ENCODE peak calls at places on chromosomes 13 and 19, in six cellular contexts. B, X, Z, Y, G and F are unnamed samples.

GRCh38 chr13:51874651-51875050 is 12.9 kb downstream of the CCDC70 start:
- DNase-seq in X (no peak), B (no peak), G (no peak), Z (no peak), Y (no peak), F (no peak)

GRCh38 chr19:23440791-23441190 is 45.5 kb upstream of the ZNF91 start:
- DNase-seq in Y (no peak), G (no peak), B (peak), X (peak), Z (no peak), F (no peak)

GRCh38 chr13:48808689-48809088 is 155.0 kb downstream of the CYSLTR2 start:
- DNase-seq in X (peak), Y (no peak), G (peak), Z (no peak), B (no peak), F (no peak)

GRCh38 chr19:14023404-14024235 is 4.3 kb upstream of the RLN3 start:
- DNase-seq in X (peak), B (peak), Y (no peak), Z (peak), G (peak), F (no peak)

GRCh38 chr13:102642475-102642874 is 45.7 kb downstream of the TPP2 start:
- DNase-seq in Z (no peak), Y (no peak), B (no peak), G (no peak), X (no peak), F (no peak)

GRCh38 chr13:39765801-39766463 is 110.5 kb downstream of the COG6 start:
- DNase-seq in X (no peak), G (no peak), Y (no peak), Z (no peak), B (peak), F (no peak)

GRCh38 chr13:69616398-69616797 is 491.2 kb upstream of the ATXN8OS start:
- DNase-seq in B (no peak), X (no peak), G (no peak), Z (no peak), Y (no peak), F (no peak)

GRCh38 chr13:108463365-108463764 is 166.0 kb upstream of the MYO16 start:
- DNase-seq in Y (peak), B (no peak), G (no peak), X (no peak), Z (no peak), F (no peak)

GRCh38 chr19:35905178-35905727 is 2.8 kb downstream of the TYROBP start:
- DNase-seq in X (no peak), Z (no peak), Y (no peak), G (no peak), B (no peak), F (no peak)

GRCh38 chr13:51682691-51683090 is 98.4 kb downstream of the WDFY2 start:
- DNase-seq in G (no peak), Y (no peak), Z (no peak), X (no peak), B (no peak), F (no peak)

GRCh38 chr13:92377396-92377795 is 849.2 kb upstream of the GPC6 start:
- DNase-seq in G (no peak), Z (no peak), X (no peak), B (no peak), Y (no peak), F (no peak)

DNA sequence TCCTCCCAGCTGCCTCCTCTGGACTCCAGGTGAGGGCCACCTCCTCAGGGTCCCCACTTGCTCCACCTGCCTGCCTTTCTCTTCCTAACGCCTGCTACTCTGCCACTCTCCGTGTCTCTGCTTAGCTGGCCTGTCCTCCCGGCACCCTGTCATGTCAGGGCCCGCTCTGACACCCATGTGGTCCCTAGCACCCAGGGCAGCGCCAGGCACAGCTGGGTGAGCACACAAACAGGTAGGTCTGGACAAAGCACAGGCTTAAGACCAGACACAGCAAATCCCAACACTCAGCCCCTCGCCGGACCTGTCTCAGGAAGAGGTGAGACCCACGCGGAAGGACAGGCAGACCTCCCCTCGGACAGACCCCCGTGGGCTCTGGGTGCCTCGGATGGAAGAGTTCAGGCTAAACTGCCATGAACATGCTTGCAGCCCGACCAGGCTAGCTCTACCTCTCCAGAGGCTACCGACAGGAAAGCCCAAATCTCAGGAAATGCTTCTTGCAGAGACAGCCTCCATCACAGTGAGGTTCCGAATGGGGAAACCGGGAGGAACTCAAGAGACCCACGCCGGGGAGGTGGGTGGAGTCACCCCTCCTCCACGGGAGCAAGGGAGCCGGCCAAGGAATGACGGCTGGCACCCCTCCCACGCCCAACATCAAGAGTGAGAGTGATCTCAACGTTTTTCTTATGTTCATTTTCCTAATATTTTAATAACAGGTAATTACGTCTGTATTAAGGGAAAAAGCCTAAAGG is 12.5 kb downstream of the ZNF787 start:
- DNase-seq in Y (no peak), Z (no peak), G (no peak), X (no peak), B (no peak), F (no peak)
- TF ChIP-seq TAF1 in Y (no peak), Z (no peak), G (no peak), X (no peak), B (no peak), F (no peak)

GRCh38 chr19:10830941-10831779 is 4.9 kb downstream of the TMED1 start:
- DNase-seq in X (no peak), Z (no peak), G (no peak), B (peak), Y (no peak), F (peak)

GRCh38 chr19:10826846-10827245 is 9.2 kb downstream of the TMED1 start:
- DNase-seq in Z (no peak), G (no peak), X (no peak), B (no peak), Y (no peak), F (no peak)

GRCh38 chr19:10829967-10830366 is 6.0 kb downstream of the TMED1 start:
- DNase-seq in B (peak), G (no peak), Z (no peak), Y (no peak), X (no peak), F (no peak)

GRCh38 chr19:10830370-10830769 is 5.6 kb downstream of the TMED1 start:
- DNase-seq in Y (no peak), X (no peak), G (no peak), B (no peak), Z (no peak), F (no peak)

DNA sequence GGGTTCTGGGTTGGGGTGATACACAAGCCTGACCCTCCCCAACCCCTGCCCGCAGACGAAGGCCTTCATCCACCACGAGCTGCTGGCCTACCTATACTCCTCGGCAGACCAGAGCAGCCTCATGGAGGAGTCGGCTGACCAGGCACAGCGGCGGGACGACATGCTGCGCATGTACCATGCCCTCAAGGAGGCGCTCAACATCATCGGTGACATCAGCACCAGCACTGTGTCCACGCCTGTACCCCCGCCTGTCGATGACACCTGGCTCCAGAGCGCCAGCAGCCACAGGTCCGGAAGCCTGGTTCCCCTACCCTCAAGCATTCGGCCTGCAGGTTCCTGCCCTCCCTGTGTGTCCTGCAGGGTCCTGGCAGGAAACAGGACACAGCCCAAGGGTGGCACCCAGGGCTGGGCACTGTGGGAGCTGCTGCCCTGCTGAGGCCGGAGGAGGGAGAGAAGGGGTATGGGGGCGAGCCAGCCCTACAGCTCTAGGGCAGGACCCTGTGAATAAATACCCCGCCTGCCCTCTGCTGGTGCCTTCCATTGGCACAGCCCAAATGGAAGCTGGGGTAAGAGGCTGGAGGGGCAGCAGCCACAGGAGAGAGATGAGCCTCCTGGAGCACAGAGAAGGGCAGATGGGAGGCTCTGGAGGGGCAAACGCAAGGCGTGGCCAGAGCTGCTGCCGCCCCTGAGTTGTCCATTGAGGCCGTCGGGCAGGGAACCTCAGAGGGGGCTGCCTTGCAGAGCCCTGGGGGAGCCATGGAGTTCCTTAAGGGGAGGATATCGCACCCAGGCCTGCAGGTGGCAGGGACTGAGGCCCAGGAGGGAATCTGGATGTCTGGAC is 6.8 kb downstream of the TMED1 start:
- DNase-seq in B (peak), G (no peak), X (no peak), Z (no peak), Y (no peak), F (peak)
- TF ChIP-seq POLR2AphosphoS5 in B (no peak), G (no peak), X (no peak), Z (no peak), Y (no peak), F (no peak)

DNA sequence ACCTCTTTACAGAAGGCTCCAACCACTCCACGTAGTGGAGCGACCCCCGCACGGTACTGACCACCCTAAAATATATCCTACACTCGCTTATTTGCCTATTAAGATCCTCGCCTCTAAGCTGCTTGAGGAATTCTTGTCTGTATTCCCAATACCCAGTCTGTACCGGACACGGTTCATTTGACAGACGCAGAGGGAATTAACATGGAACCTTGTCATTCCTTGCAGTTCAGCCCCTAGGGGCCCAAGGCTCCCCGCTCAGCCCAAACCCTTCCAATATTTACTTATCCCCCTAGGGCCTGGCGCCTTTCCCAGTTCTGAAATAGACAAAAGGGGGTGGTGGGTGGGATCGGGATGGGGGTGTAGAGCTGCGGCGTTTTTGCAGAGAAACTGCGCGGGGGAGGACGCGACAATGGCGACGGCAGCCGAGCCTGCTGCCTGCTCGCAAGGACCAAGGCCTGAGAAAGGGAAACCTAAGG is 638 bp downstream of the AKAP8L start:
- DNase-seq in G (no peak), B (peak), X (peak), Y (no peak), Z (no peak), F (no peak)
- TF ChIP-seq TAF1 in G (no peak), B (no peak), X (no peak), Y (no peak), Z (no peak), F (no peak)

GRCh38 chr19:45768644-45769053 is 403 bp downstream of the SIX5 start:
- DNase-seq in G (no peak), B (no peak), Y (no peak), Z (no peak), X (peak), F (no peak)

GRCh38 chr19:45770192-45771101 is 1.4 kb upstream of the SIX5 start:
- DNase-seq in Y (peak), B (peak), Z (peak), X (peak), G (peak), F (peak)

GRCh38 chr19:45767881-45768643 is 990 bp downstream of the SIX5 start:
- DNase-seq in Y (no peak), G (peak), B (peak), X (peak), Z (no peak), F (peak)

GRCh38 chr19:45769821-45770191 is 754 bp upstream of the SIX5 start:
- DNase-seq in Z (no peak), B (no peak), Y (no peak), X (peak), G (no peak), F (no peak)

GRCh38 chr19:45769054-45769782 is at the start of gene SIX5:
- DNase-seq in X (peak), Z (peak), G (peak), Y (peak), B (peak), F (peak)
- TF ChIP-seq POLR2AphosphoS5 in X (peak), Z (peak), G (peak), Y (no peak), B (peak), F (peak)

GRCh38 chr19:6340493-6341201 is 7.2 kb upstream of the ACER1 start:
- DNase-seq in Y (no peak), B (no peak), Z (no peak), X (peak), G (no peak), F (no peak)
- TF ChIP-seq TAF1 in Y (no peak), B (no peak), Z (no peak), X (no peak), G (no peak), F (no peak)